ENCODE peak calls at places on chromosomes 13 and 19, in five cellular contexts. One of them, this sample, is unnamed.

GRCh38 chr19:36420961-36421748 is 2.7 kb upstream of the ZFP82 start:
- DNase-seq in HCT116: no peak
- DNase-seq in GM23338: peak
- DNase-seq in MM.1S: no peak
- DNase-seq in PC-3: no peak
- DNase-seq in this sample: peak

GRCh38 chr13:30576528-30576927 is 41.2 kb upstream of the USPL1 start:
- DNase-seq in HCT116: no peak
- DNase-seq in GM23338: no peak
- DNase-seq in MM.1S: no peak
- DNase-seq in PC-3: peak
- DNase-seq in this sample: no peak

GRCh38 chr13:46687810-46688209 is 109.2 kb downstream of the ESD start:
- DNase-seq in HCT116: peak
- DNase-seq in GM23338: peak
- DNase-seq in MM.1S: no peak
- DNase-seq in PC-3: peak
- DNase-seq in this sample: peak

GRCh38 chr19:3775374-3775711 is 3.3 kb upstream of the RAX2 start:
- DNase-seq in HCT116: no peak
- DNase-seq in GM23338: no peak
- DNase-seq in MM.1S: no peak
- DNase-seq in PC-3: no peak
- DNase-seq in this sample: no peak

GRCh38 chr13:36859259-36859658 is 40.2 kb downstream of the RFXAP start:
- DNase-seq in HCT116: no peak
- DNase-seq in GM23338: no peak
- DNase-seq in MM.1S: no peak
- DNase-seq in PC-3: no peak
- DNase-seq in this sample: no peak

GRCh38 chr19:10110076-10110971 is 1.2 kb upstream of the P2RY11 start:
- DNase-seq in HCT116: no peak
- DNase-seq in GM23338: no peak
- DNase-seq in MM.1S: no peak
- DNase-seq in PC-3: no peak
- DNase-seq in this sample: no peak

GRCh38 chr19:44943801-44944249 is 1.8 kb downstream of the APOC4 start:
- DNase-seq in HCT116: no peak
- DNase-seq in GM23338: no peak
- DNase-seq in MM.1S: no peak
- DNase-seq in PC-3: no peak
- DNase-seq in this sample: peak

GRCh38 chr13:96080676-96081075 is 9.2 kb upstream of the HS6ST3 start:
- DNase-seq in HCT116: no peak
- DNase-seq in GM23338: no peak
- DNase-seq in MM.1S: no peak
- DNase-seq in PC-3: no peak
- DNase-seq in this sample: no peak

GRCh38 chr19:39709026-39709872 is 5.0 kb downstream of the LGALS14 start:
- DNase-seq in HCT116: no peak
- DNase-seq in GM23338: no peak
- DNase-seq in MM.1S: no peak
- DNase-seq in PC-3: peak
- DNase-seq in this sample: no peak

GRCh38 chr13:31048521-31048920 is 113.2 kb downstream of the HSPH1 start:
- DNase-seq in HCT116: no peak
- DNase-seq in GM23338: peak
- DNase-seq in MM.1S: no peak
- DNase-seq in PC-3: no peak
- DNase-seq in this sample: no peak

GRCh38 chr13:80585531-80585930 is 244.6 kb upstream of the SPRY2 start:
- DNase-seq in HCT116: no peak
- DNase-seq in GM23338: peak
- DNase-seq in MM.1S: no peak
- DNase-seq in PC-3: no peak
- DNase-seq in this sample: no peak

GRCh38 chr19:17243340-17243853 is 2.3 kb downstream of the NR2F6 start:
- DNase-seq in HCT116: no peak
- DNase-seq in GM23338: no peak
- DNase-seq in MM.1S: no peak
- DNase-seq in PC-3: no peak
- DNase-seq in this sample: no peak

GRCh38 chr13:106565127-106565775 is 2.7 kb downstream of the ARGLU1 start:
- DNase-seq in HCT116: no peak
- DNase-seq in GM23338: no peak
- DNase-seq in MM.1S: no peak
- DNase-seq in PC-3: no peak
- DNase-seq in this sample: no peak

GRCh38 chr19:35130761-35131720 is 3.8 kb downstream of the LGI4 start:
- DNase-seq in HCT116: no peak
- DNase-seq in GM23338: no peak
- DNase-seq in MM.1S: no peak
- DNase-seq in PC-3: no peak
- DNase-seq in this sample: no peak

GRCh38 chr19:57190301-57190700 is 999 bp upstream of the ZNF264 start:
- DNase-seq in HCT116: no peak
- DNase-seq in GM23338: no peak
- DNase-seq in MM.1S: no peak
- DNase-seq in PC-3: no peak
- DNase-seq in this sample: no peak

GRCh38 chr13:96996886-96997285 is 2.6 kb upstream of the OXGR1 start:
- DNase-seq in HCT116: no peak
- DNase-seq in GM23338: peak
- DNase-seq in MM.1S: no peak
- DNase-seq in PC-3: no peak
- DNase-seq in this sample: no peak

GRCh38 chr13:36124236-36124822 is 6.9 kb downstream of the DCLK1 start:
- DNase-seq in HCT116: no peak
- DNase-seq in GM23338: no peak
- DNase-seq in MM.1S: no peak
- DNase-seq in PC-3: peak
- DNase-seq in this sample: peak

GRCh38 chr13:34165158-34165557 is 347.2 kb downstream of the RFC3 start:
- DNase-seq in HCT116: no peak
- DNase-seq in GM23338: no peak
- DNase-seq in MM.1S: no peak
- DNase-seq in PC-3: no peak
- DNase-seq in this sample: no peak

GRCh38 chr13:34159946-34160345 is 342.0 kb downstream of the RFC3 start:
- DNase-seq in HCT116: no peak
- DNase-seq in GM23338: no peak
- DNase-seq in MM.1S: no peak
- DNase-seq in PC-3: no peak
- DNase-seq in this sample: no peak

GRCh38 chr13:34162545-34162936 is 344.6 kb downstream of the RFC3 start:
- DNase-seq in HCT116: no peak
- DNase-seq in GM23338: no peak
- DNase-seq in MM.1S: no peak
- DNase-seq in PC-3: no peak
- DNase-seq in this sample: peak

GRCh38 chr13:34164585-34164984 is 346.6 kb downstream of the RFC3 start:
- DNase-seq in HCT116: no peak
- DNase-seq in GM23338: peak
- DNase-seq in MM.1S: no peak
- DNase-seq in PC-3: peak
- DNase-seq in this sample: no peak

GRCh38 chr13:34161829-34162544 is 344.0 kb downstream of the RFC3 start:
- DNase-seq in HCT116: no peak
- DNase-seq in GM23338: no peak
- DNase-seq in MM.1S: no peak
- DNase-seq in PC-3: peak
- DNase-seq in this sample: peak
- TF ChIP-seq EZH2phosphoT487 in HCT116: no peak
- TF ChIP-seq EZH2phosphoT487 in GM23338: no peak
- TF ChIP-seq EZH2phosphoT487 in MM.1S: no peak
- TF ChIP-seq EZH2phosphoT487 in PC-3: no peak
- TF ChIP-seq EZH2phosphoT487 in this sample: no peak

GRCh38 chr19:14517840-14518505 is at the start of gene DNAJB1:
- DNase-seq in HCT116: no peak
- DNase-seq in GM23338: peak
- DNase-seq in MM.1S: peak
- DNase-seq in PC-3: peak
- DNase-seq in this sample: peak
- TF ChIP-seq EZH2phosphoT487 in HCT116: no peak
- TF ChIP-seq EZH2phosphoT487 in GM23338: no peak
- TF ChIP-seq EZH2phosphoT487 in MM.1S: no peak
- TF ChIP-seq EZH2phosphoT487 in PC-3: no peak
- TF ChIP-seq EZH2phosphoT487 in this sample: no peak

GRCh38 chr13:39915418-39915817 is 260.0 kb downstream of the COG6 start:
- DNase-seq in HCT116: no peak
- DNase-seq in GM23338: no peak
- DNase-seq in MM.1S: no peak
- DNase-seq in PC-3: no peak
- DNase-seq in this sample: no peak

GRCh38 chr13:39910833-39911232 is 255.4 kb downstream of the COG6 start:
- DNase-seq in HCT116: no peak
- DNase-seq in GM23338: no peak
- DNase-seq in MM.1S: no peak
- DNase-seq in PC-3: no peak
- DNase-seq in this sample: no peak

GRCh38 chr13:39913339-39913738 is 257.9 kb downstream of the COG6 start:
- DNase-seq in HCT116: no peak
- DNase-seq in GM23338: no peak
- DNase-seq in MM.1S: no peak
- DNase-seq in PC-3: no peak
- DNase-seq in this sample: no peak

GRCh38 chr13:39916330-39916729 is 260.9 kb downstream of the COG6 start:
- DNase-seq in HCT116: no peak
- DNase-seq in GM23338: no peak
- DNase-seq in MM.1S: no peak
- DNase-seq in PC-3: no peak
- DNase-seq in this sample: peak

DNA sequence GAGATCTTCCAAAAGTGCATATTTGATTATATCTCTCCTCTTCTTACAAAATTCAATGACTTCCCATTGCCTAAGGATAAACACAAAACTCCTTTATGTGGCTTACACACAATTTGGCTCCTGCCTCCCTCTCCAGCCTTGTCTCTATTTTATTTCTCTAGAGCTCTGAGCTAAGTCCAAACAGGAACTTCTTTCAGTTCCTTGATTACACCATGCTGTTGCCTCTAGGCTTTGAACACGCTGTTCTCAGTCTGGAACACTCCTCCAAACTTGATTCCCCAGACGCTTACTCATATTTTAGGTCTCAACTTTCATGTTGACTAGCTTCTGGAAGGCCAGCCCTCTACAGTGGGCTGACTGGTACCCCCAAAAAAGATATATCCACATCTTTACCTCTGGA is 258.5 kb downstream of the COG6 start:
- DNase-seq in HCT116: no peak
- DNase-seq in GM23338: no peak
- DNase-seq in MM.1S: no peak
- DNase-seq in PC-3: no peak
- DNase-seq in this sample: peak
- TF ChIP-seq EZH2phosphoT487 in HCT116: no peak
- TF ChIP-seq EZH2phosphoT487 in GM23338: no peak
- TF ChIP-seq EZH2phosphoT487 in MM.1S: no peak
- TF ChIP-seq EZH2phosphoT487 in PC-3: no peak
- TF ChIP-seq EZH2phosphoT487 in this sample: no peak

GRCh38 chr19:33125929-33126388 is 6.0 kb upstream of the WDR88 start:
- DNase-seq in HCT116: peak
- DNase-seq in GM23338: peak
- DNase-seq in MM.1S: peak
- DNase-seq in PC-3: peak
- DNase-seq in this sample: peak
- TF ChIP-seq EZH2phosphoT487 in HCT116: no peak
- TF ChIP-seq EZH2phosphoT487 in GM23338: no peak
- TF ChIP-seq EZH2phosphoT487 in MM.1S: no peak
- TF ChIP-seq EZH2phosphoT487 in PC-3: no peak
- TF ChIP-seq EZH2phosphoT487 in this sample: no peak

GRCh38 chr19:38250821-38251563 is 5.2 kb downstream of the PPP1R14A start:
- DNase-seq in HCT116: no peak
- DNase-seq in GM23338: peak
- DNase-seq in MM.1S: no peak
- DNase-seq in PC-3: no peak
- DNase-seq in this sample: peak
- TF ChIP-seq EZH2phosphoT487 in HCT116: no peak
- TF ChIP-seq EZH2phosphoT487 in GM23338: no peak
- TF ChIP-seq EZH2phosphoT487 in MM.1S: no peak
- TF ChIP-seq EZH2phosphoT487 in PC-3: no peak
- TF ChIP-seq EZH2phosphoT487 in this sample: no peak

GRCh38 chr13:100130092-100130491 is 41.2 kb downstream of the PCCA start:
- DNase-seq in HCT116: no peak
- DNase-seq in GM23338: peak
- DNase-seq in MM.1S: no peak
- DNase-seq in PC-3: peak
- DNase-seq in this sample: peak

GRCh38 chr13:100129605-100130004 is 40.7 kb downstream of the PCCA start:
- DNase-seq in HCT116: no peak
- DNase-seq in GM23338: peak
- DNase-seq in MM.1S: no peak
- DNase-seq in PC-3: no peak
- DNase-seq in this sample: peak

GRCh38 chr13:100128373-100128772 is 39.5 kb downstream of the PCCA start:
- DNase-seq in HCT116: no peak
- DNase-seq in GM23338: no peak
- DNase-seq in MM.1S: no peak
- DNase-seq in PC-3: no peak
- DNase-seq in this sample: peak

GRCh38 chr13:100130930-100131511 is 42.1 kb downstream of the PCCA start:
- DNase-seq in HCT116: no peak
- DNase-seq in GM23338: no peak
- DNase-seq in MM.1S: no peak
- DNase-seq in PC-3: no peak
- DNase-seq in this sample: peak

DNA sequence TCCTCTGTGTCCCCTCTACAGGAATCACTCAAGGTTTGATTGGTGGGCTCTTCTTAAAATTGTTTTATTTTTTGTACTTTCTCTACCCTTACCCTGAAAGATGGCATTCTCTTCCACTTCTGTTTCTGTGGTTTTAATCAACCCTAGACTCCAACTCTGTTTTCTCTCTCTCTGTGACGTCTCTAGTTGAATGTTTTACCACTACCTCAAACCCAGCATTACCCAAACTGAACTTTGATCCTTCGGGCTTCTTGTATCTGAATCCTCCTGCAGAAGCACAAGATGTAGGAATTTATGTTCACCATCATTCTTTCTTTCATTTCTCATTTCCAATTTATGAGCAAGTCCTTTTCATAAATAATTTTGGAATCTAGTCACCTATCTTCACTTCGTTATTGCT is 39.9 kb downstream of the PCCA start:
- DNase-seq in HCT116: no peak
- DNase-seq in GM23338: no peak
- DNase-seq in MM.1S: no peak
- DNase-seq in PC-3: no peak
- DNase-seq in this sample: no peak
- TF ChIP-seq EZH2phosphoT487 in HCT116: no peak
- TF ChIP-seq EZH2phosphoT487 in GM23338: no peak
- TF ChIP-seq EZH2phosphoT487 in MM.1S: no peak
- TF ChIP-seq EZH2phosphoT487 in PC-3: no peak
- TF ChIP-seq EZH2phosphoT487 in this sample: no peak

This sample was measured in GM23248.